ENCODE peak calls at places on chromosomes 4 and X, in eight cellular contexts. W is mammary epithelial cell, G is mucosa of descending colon, H is GM06990, N is GM12865, R is left lung, U is AG09309, D is brain microvascular endothelial cell. E is an unnamed sample.

GRCh38 chr4:53592128-53592527 is 842 bp upstream of the LNX1 start:
- DNase-seq in R (no peak), H (no peak), N (no peak), W (no peak), D (no peak), G (peak), U (no peak), E (no peak)

GRCh38 chr4:149706942-149707341 is 108.7 kb downstream of the IQCM start:
- DNase-seq in W (no peak), U (no peak), N (no peak), D (peak), R (no peak), G (no peak), H (no peak), E (no peak)

GRCh38 chr4:32841217-32841616 is 2121.0 kb downstream of the PCDH7 start:
- DNase-seq in R (no peak), N (no peak), W (no peak), G (no peak), D (no peak), U (no peak), H (no peak), E (no peak)

GRCh38 chrX:46912673-46913491 is 661 bp downstream of the JADE3 start:
- DNase-seq in W (peak), D (peak), R (peak), U (no peak), N (peak), H (peak), G (peak), E (peak)

GRCh38 chr4:10727140-10727880 is 42.7 kb upstream of the CLNK start:
- DNase-seq in U (no peak), N (peak), W (no peak), H (no peak), D (no peak), R (no peak), G (no peak), E (no peak)

GRCh38 chr4:140071806-140072205 is 82.2 kb downstream of the MAML3 start:
- DNase-seq in G (no peak), N (peak), D (peak), W (peak), H (peak), U (peak), R (no peak), E (no peak)

GRCh38 chrX:150146271-150146888 is 208.1 kb upstream of the EOLA2 start:
- DNase-seq in H (no peak), R (no peak), G (no peak), U (no peak), D (no peak), N (no peak), W (no peak), E (no peak)

GRCh38 chr4:78244691-78245485 is 187.8 kb downstream of the FRAS1 start:
- DNase-seq in R (no peak), N (no peak), H (no peak), G (no peak), U (no peak), W (no peak), D (no peak), E (no peak)

GRCh38 chrX:10482708-10483107 is 137.7 kb downstream of the MID1 start:
- DNase-seq in U (no peak), H (no peak), W (no peak), N (no peak), G (no peak), R (no peak), D (no peak), E (no peak)

GRCh38 chr4:184548651-184549341 is 74.4 kb upstream of the IRF2 start:
- DNase-seq in N (no peak), H (no peak), R (no peak), G (peak), U (no peak), W (no peak), D (no peak), E (no peak)

GRCh38 chr4:53800741-53801140 is 209.5 kb upstream of the LNX1 start:
- DNase-seq in G (no peak), N (no peak), W (no peak), R (no peak), H (no peak), D (no peak), U (no peak), E (no peak)

GRCh38 chr4:88613417-88613875 is 21.2 kb downstream of the HERC3 start:
- DNase-seq in G (no peak), U (no peak), R (no peak), N (peak), W (no peak), D (no peak), H (no peak), E (no peak)

GRCh38 chr4:3615386-3616286 is 83.4 kb upstream of the LRPAP1 start:
- DNase-seq in H (no peak), W (no peak), G (no peak), D (no peak), U (no peak), N (no peak), R (peak), E (peak)

GRCh38 chrX:56248492-56248891 is 16.3 kb downstream of the KLF8 start:
- DNase-seq in G (peak), W (no peak), N (peak), H (no peak), R (no peak), D (peak), U (no peak), E (no peak)

GRCh38 chr4:163107754-163108153 is 58.9 kb downstream of the NAF1 start:
- DNase-seq in U (no peak), R (no peak), W (peak), G (peak), N (peak), H (peak), D (peak), E (no peak)

GRCh38 chrX:41382699-41383645 is 49.0 kb downstream of the DDX3X start:
- DNase-seq in U (no peak), H (no peak), D (peak), R (no peak), N (no peak), G (peak), W (no peak), E (no peak)

GRCh38 chrX:66014560-66014959 is 25.3 kb downstream of the VSIG4 start:
- DNase-seq in N (no peak), U (no peak), G (no peak), D (no peak), H (no peak), W (no peak), R (no peak), E (no peak)

GRCh38 chr4:112852586-112852985 is 196.9 kb upstream of the ANK2 start:
- DNase-seq in R (no peak), W (no peak), N (no peak), D (no peak), U (no peak), G (no peak), H (no peak), E (no peak)

GRCh38 chrX:47687249-47687648 is 28.3 kb upstream of the UXT start:
- DNase-seq in U (no peak), R (no peak), N (no peak), H (no peak), W (no peak), D (no peak), G (no peak), E (no peak)

GRCh38 chrX:31353095-31353494 is 281.3 kb upstream of the FTHL17 start:
- DNase-seq in G (no peak), W (peak), N (peak), U (peak), R (no peak), H (no peak), D (peak), E (no peak)

GRCh38 chr4:74408639-74409038 is 36.3 kb upstream of the AREG start:
- DNase-seq in N (no peak), W (peak), U (no peak), R (no peak), H (no peak), D (peak), G (no peak), E (no peak)

GRCh38 chrX:152904151-152905080 is 6.5 kb downstream of the ZNF185 start:
- DNase-seq in G (peak), H (no peak), N (peak), W (peak), D (peak), R (no peak), U (peak), E (no peak)

GRCh38 chrX:111322231-111322855 is 52.1 kb upstream of the CAPN6 start:
- DNase-seq in U (no peak), W (no peak), H (no peak), D (no peak), N (no peak), R (no peak), G (no peak), E (no peak)

GRCh38 chr4:57405359-57405758 is 295.2 kb upstream of the IGFBP7 start:
- DNase-seq in R (no peak), D (no peak), G (no peak), U (peak), W (peak), N (no peak), H (no peak), E (no peak)

GRCh38 chrX:19824603-19825002 is 62.8 kb downstream of the SH3KBP1 start:
- DNase-seq in H (no peak), R (no peak), W (no peak), G (no peak), U (no peak), N (no peak), D (peak), E (no peak)

GRCh38 chr4:169064281-169064680 is 54.2 kb upstream of the CBR4 start:
- DNase-seq in U (no peak), H (no peak), W (peak), N (no peak), G (no peak), D (no peak), R (no peak), E (no peak)

GRCh38 chr4:107755841-107756356 is 35.9 kb upstream of the PAPSS1 start:
- DNase-seq in R (no peak), D (no peak), W (no peak), H (no peak), G (no peak), U (no peak), N (no peak), E (no peak)

GRCh38 chr4:108216510-108216909 is 47.8 kb upstream of the LEF1 start:
- DNase-seq in G (no peak), W (no peak), N (no peak), U (no peak), R (no peak), H (no peak), D (no peak), E (no peak)

GRCh38 chr4:87540176-87541058 is 11.2 kb upstream of the SPARCL1 start:
- DNase-seq in H (no peak), R (no peak), G (peak), N (no peak), D (no peak), U (no peak), W (no peak), E (no peak)

GRCh38 chr4:122117743-122118142 is 34.4 kb upstream of the BLTP1 start:
- DNase-seq in D (no peak), U (peak), G (no peak), N (no peak), H (no peak), R (no peak), W (peak), E (no peak)

GRCh38 chr4:29722253-29722652 is 997.9 kb upstream of the PCDH7 start:
- DNase-seq in N (no peak), G (no peak), W (no peak), R (no peak), H (no peak), U (no peak), D (no peak), E (no peak)

GRCh38 chr4:140876597-140877364 is 120.6 kb upstream of the TBC1D9 start:
- DNase-seq in H (no peak), U (peak), R (no peak), G (no peak), D (no peak), W (no peak), N (no peak), E (no peak)

GRCh38 chr4:181569553-181569952 is 673.6 kb upstream of the TENM3 start:
- DNase-seq in R (no peak), D (peak), G (no peak), W (peak), H (no peak), U (peak), N (peak), E (no peak)
- TF ChIP-seq CTCF in R (no peak), D (peak), G (peak), W (peak), H (peak), U (peak), N (peak), E (peak)

DNA sequence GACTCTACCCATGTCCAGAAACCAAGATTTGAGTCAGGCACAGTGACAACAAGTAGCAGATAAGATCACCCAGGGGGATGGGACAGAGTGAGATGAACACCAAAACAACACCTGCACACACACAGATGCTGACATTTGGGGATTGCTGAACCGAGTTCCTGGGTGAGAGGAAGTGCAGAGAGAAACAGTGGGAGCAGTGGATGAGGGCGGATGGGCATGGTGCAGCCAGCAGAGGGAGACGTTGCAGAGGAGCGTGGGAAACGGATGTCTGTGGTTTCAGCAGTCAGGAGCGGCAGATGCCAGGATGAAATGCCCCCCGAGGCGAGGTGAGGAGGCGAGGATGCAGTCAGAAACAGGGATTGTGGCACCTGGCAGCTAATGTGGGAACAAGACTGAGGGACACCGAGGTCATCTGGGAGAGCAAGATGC is 78.6 kb upstream of the STS start:
- DNase-seq in U (no peak), W (peak), G (no peak), D (peak), H (no peak), N (peak), R (no peak), E (no peak)
- TF ChIP-seq CTCF in U (peak), W (peak), G (no peak), D (peak), H (peak), N (peak), R (no peak), E (peak)

DNA sequence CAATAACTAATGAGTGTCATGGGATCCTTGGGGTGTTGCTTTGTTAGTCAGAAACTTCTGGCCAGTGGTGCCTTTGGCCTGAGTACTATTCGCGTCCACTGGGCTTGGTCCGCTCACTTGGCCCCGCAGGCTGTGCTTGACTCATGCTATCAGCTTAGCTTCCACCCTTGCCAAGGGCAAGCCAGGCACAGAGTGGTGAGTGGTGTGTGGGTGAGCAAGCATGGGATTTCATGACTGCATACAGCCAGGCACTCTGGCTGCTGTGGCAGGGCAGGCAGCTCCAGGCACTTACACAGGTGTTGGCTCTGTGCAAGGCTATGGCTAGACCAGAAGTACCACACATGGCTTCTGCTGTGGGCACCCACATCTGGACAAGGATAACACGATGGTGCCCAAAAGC is 1026.3 kb downstream of the PCDH19 start:
- DNase-seq in W (no peak), U (no peak), N (no peak), G (no peak), H (no peak), R (no peak), D (no peak), E (no peak)
- TF ChIP-seq CTCF in W (no peak), U (no peak), N (no peak), G (no peak), H (no peak), R (no peak), D (no peak), E (no peak)

GRCh38 chr4:119286377-119287002 is 35.4 kb downstream of the FABP2 start:
- DNase-seq in D (peak), U (peak), W (peak), G (peak), N (peak), R (no peak), H (no peak), E (no peak)

GRCh38 chr4:119290598-119290997 is 31.3 kb downstream of the FABP2 start:
- DNase-seq in D (no peak), N (no peak), H (no peak), U (no peak), R (no peak), W (no peak), G (no peak), E (no peak)

GRCh38 chr4:119281374-119281773 is 40.6 kb downstream of the FABP2 start:
- DNase-seq in N (no peak), R (no peak), W (no peak), U (no peak), H (no peak), G (no peak), D (no peak), E (no peak)

GRCh38 chr4:119289313-119289712 is 32.6 kb downstream of the FABP2 start:
- DNase-seq in R (no peak), D (no peak), W (no peak), H (no peak), N (no peak), G (no peak), U (no peak), E (no peak)

DNA sequence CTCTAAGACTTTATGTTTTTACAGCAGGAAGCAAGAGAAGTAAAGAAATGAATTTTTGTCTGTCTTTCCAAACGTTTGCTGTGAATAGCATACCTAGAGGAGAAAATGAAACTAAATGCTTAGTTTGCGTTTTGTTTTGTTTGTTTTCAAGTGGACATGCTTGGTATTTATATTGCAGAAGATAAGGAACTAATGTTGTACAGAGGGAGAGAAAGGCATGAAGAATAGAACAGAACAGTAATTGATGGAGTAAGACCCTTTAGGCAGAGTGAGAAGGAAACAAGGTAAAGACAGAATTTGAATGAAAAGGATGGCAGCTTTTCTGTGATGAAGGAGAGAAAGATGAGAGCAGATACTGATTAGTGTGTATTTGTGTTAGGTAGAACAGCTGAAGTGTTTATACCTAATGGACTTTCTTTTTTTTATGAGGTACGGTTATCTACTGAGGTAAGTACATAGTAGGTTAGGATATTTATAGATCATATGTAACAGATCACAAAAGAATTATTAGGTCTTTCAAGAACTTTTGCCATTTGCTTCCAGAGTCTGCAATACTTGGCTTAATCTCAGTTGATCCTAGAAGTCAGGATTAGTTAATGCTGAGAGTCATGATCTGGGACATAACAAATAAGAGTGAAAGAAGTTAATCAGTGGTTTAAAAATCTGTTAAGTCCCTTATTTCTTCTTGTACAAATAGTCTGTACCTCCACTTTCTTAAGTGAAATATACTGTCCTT is 36.9 kb downstream of the FABP2 start:
- DNase-seq in N (peak), G (no peak), W (peak), U (no peak), H (no peak), R (no peak), D (no peak), E (no peak)
- TF ChIP-seq CTCF in N (no peak), G (no peak), W (no peak), U (no peak), H (no peak), R (no peak), D (no peak), E (no peak)

GRCh38 chr4:142262956-142263355 is 583.1 kb downstream of the INPP4B start:
- DNase-seq in R (no peak), W (no peak), N (no peak), U (no peak), G (no peak), H (no peak), D (no peak), E (no peak)
- TF ChIP-seq CTCF in R (no peak), W (no peak), N (no peak), U (no peak), G (no peak), H (no peak), D (no peak), E (no peak)

GRCh38 chr4:146437778-146438177 is 84.0 kb downstream of the SLC10A7 start:
- DNase-seq in G (no peak), U (no peak), D (no peak), R (no peak), W (no peak), N (no peak), H (no peak), E (no peak)
- TF ChIP-seq CTCF in G (no peak), U (no peak), D (no peak), R (no peak), W (no peak), N (no peak), H (no peak), E (no peak)

DNA sequence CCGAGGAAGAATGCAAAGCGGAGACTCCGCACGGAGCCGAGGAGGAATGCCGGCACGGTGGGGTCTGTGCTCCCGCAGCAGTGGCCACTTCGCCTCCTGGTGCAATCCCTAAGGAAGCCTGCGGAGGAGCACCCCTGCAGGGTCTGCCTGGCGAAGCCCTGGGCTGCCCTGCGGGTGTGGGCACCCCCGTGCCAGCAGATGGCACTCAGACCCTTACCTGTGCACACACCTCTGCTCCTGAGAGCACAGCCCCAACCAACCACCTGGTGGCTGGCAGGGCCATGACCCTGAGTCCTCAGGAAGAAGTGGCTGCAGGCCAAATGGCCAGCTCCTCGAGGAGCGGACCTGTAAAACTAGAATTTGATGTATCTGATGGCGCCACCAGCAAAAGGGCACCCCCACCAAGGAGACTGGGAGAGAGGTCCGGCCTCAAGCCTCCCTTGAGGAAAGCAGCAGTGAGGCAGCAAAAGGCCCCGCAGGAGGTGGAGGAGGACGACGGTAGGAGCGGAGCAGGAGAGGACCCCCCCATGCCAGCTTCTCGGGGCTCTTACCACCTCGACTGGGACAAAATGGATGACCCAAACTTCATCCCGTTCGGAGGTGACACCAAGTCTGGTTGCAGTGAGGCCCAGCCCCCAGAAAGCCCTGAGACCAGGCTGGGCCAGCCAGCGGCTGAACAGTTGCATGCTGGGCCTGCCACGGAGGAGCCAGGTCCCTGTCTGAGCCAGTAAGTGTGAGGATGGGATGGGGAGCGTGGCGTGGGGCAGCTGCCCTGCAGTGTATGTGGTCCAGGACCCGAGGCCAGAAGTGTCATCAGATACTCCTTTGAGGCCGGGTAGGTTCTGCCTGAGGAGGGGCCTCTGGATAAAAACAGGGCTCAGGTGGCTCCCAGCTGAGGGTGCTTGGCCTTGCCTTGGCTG is 7.0 kb downstream of the TACC3 start:
- DNase-seq in W (no peak), H (no peak), N (no peak), G (no peak), R (peak), U (no peak), D (no peak), E (no peak)
- TF ChIP-seq CTCF in W (peak), H (no peak), N (no peak), G (no peak), R (no peak), U (no peak), D (peak), E (no peak)

DNA sequence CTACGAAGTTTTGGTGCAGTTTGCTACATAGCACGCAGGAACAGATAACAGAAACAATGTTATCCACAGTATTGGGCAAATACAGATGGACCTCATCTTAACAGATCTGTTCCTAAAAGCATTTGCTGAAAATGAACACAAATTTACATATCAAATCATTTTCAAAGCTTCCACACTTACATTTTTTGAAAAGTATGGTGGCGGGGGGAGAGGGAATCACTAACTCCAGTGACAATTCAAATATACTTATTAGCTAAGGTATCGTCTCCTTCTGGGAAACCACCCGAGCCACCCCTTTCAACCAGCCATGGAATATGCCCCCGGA is 175.0 kb downstream of the NSUN7 start:
- DNase-seq in W (no peak), G (no peak), D (no peak), U (no peak), N (no peak), R (no peak), H (no peak), E (no peak)
- TF ChIP-seq CTCF in W (no peak), G (peak), D (no peak), U (no peak), N (no peak), R (no peak), H (no peak), E (no peak)